ENCODE peak calls at places on chromosomes 2 and 18, in ten cellular contexts. T is vagina; D is tibial artery; E is GM23248; S is heart left ventricle; Z is WERI-Rb-1; F is CD8-positive, alpha-beta memory T cell; K is body of pancreas; X is Peyer's patch; Q is lung. Y is an unnamed sample.

GRCh38 chr2:107777962-107778361 is 48.7 kb upstream of the RGPD4 start:
- DNase-seq in T (no peak), D (no peak), E (no peak), S (no peak), Z (no peak), F (no peak), K (no peak), X (no peak), Q (no peak), Y (no peak)

GRCh38 chr2:47002480-47003381 is 87.1 kb upstream of the MCFD2 start:
- DNase-seq in T (no peak), D (peak), E (peak), S (no peak), Z (peak), F (no peak), K (peak), X (no peak), Q (no peak), Y (no peak)

GRCh38 chr18:59478591-59478990 is 119.5 kb upstream of the LMAN1 start:
- DNase-seq in T (no peak), D (no peak), E (no peak), S (no peak), Z (no peak), F (no peak), K (no peak), X (no peak), Q (no peak), Y (no peak)

GRCh38 chr2:79612999-79613398 is 100.1 kb downstream of the CTNNA2 start:
- DNase-seq in T (no peak), D (no peak), E (no peak), S (no peak), Z (no peak), F (no peak), K (no peak), X (no peak), Q (no peak), Y (no peak)

GRCh38 chr2:169066817-169067356 is 2.5 kb upstream of the DHRS9 start:
- DNase-seq in T (no peak), D (no peak), E (no peak), S (no peak), Z (no peak), F (no peak), K (no peak), X (no peak), Q (no peak), Y (no peak)

GRCh38 chr2:140593159-140593558 is 1537.7 kb downstream of the LRP1B start:
- DNase-seq in T (no peak), D (no peak), E (no peak), S (no peak), Z (no peak), F (no peak), K (no peak), X (no peak), Q (no peak), Y (no peak)

GRCh38 chr2:36727586-36727985 is 31.1 kb downstream of the VIT start:
- DNase-seq in T (no peak), D (no peak), E (no peak), S (no peak), Z (no peak), F (no peak), K (no peak), X (no peak), Q (no peak), Y (no peak)

GRCh38 chr18:49460958-49461601 is 635 bp upstream of the DYM start:
- DNase-seq in T (no peak), D (no peak), E (peak), S (no peak), Z (no peak), F (no peak), K (no peak), X (no peak), Q (no peak), Y (no peak)

GRCh38 chr2:143329288-143329687 is 200.1 kb downstream of the ARHGAP15 start:
- DNase-seq in T (no peak), D (no peak), E (no peak), S (no peak), Z (no peak), F (peak), K (no peak), X (no peak), Q (no peak), Y (no peak)

GRCh38 chr2:68766378-68766845 is 31.8 kb downstream of the ARHGAP25 start:
- DNase-seq in T (no peak), D (peak), E (no peak), S (no peak), Z (no peak), F (peak), K (peak), X (no peak), Q (peak), Y (peak)

GRCh38 chr18:39198376-39198775 is 1632.8 kb upstream of the CELF4 start:
- DNase-seq in T (no peak), D (no peak), E (peak), S (no peak), Z (peak), F (no peak), K (no peak), X (no peak), Q (no peak), Y (no peak)

GRCh38 chr18:67776929-67777328 is 260.4 kb upstream of the DSEL start:
- DNase-seq in T (no peak), D (no peak), E (peak), S (no peak), Z (no peak), F (no peak), K (no peak), X (no peak), Q (no peak), Y (no peak)

GRCh38 chr2:65032016-65032975 is 23.9 kb upstream of the CEP68 start:
- DNase-seq in T (no peak), D (no peak), E (no peak), S (no peak), Z (no peak), F (no peak), K (no peak), X (no peak), Q (no peak), Y (no peak)

GRCh38 chr2:152468832-152469692 is 134.1 kb downstream of the FMNL2 start:
- DNase-seq in T (no peak), D (no peak), E (no peak), S (no peak), Z (no peak), F (no peak), K (no peak), X (no peak), Q (no peak), Y (no peak)

GRCh38 chr2:239612133-239612532 is 211.3 kb upstream of the HDAC4 start:
- DNase-seq in T (no peak), D (no peak), E (no peak), S (no peak), Z (no peak), F (no peak), K (no peak), X (peak), Q (no peak), Y (no peak)

GRCh38 chr2:138536302-138536701 is 34.7 kb downstream of the SPOPL start:
- DNase-seq in T (no peak), D (no peak), E (peak), S (no peak), Z (no peak), F (no peak), K (peak), X (no peak), Q (no peak), Y (no peak)

GRCh38 chr18:62484941-62485340 is 37.9 kb upstream of the ZCCHC2 start:
- DNase-seq in T (no peak), D (no peak), E (no peak), S (no peak), Z (no peak), F (no peak), K (no peak), X (no peak), Q (no peak), Y (no peak)

GRCh38 chr2:207847807-207848544 is 78.3 kb upstream of the FZD5 start:
- DNase-seq in T (no peak), D (peak), E (peak), S (peak), Z (no peak), F (no peak), K (peak), X (no peak), Q (peak), Y (no peak)

GRCh38 chr2:152755029-152755428 is 36.6 kb downstream of the ARL6IP6 start:
- DNase-seq in T (no peak), D (no peak), E (peak), S (no peak), Z (no peak), F (no peak), K (peak), X (no peak), Q (no peak), Y (no peak)

GRCh38 chr18:58228762-58229161 is 184.7 kb downstream of the NEDD4L start:
- DNase-seq in T (no peak), D (no peak), E (no peak), S (no peak), Z (no peak), F (no peak), K (no peak), X (no peak), Q (no peak), Y (no peak)

GRCh38 chr2:126913881-126914495 is 15.3 kb downstream of the TEX51 start:
- DNase-seq in T (peak), D (no peak), E (no peak), S (no peak), Z (no peak), F (no peak), K (no peak), X (no peak), Q (no peak), Y (no peak)

GRCh38 chr2:240565267-240566202 is 2.7 kb upstream of the RNPEPL1 start:
- DNase-seq in T (no peak), D (peak), E (peak), S (peak), Z (peak), F (peak), K (peak), X (peak), Q (peak), Y (peak)

GRCh38 chr2:98556634-98557033 is 51.7 kb downstream of the COA5 start:
- DNase-seq in T (no peak), D (peak), E (no peak), S (no peak), Z (no peak), F (no peak), K (no peak), X (no peak), Q (no peak), Y (no peak)

GRCh38 chr2:167943368-167943767 is 304.0 kb downstream of the STK39 start:
- DNase-seq in T (no peak), D (no peak), E (no peak), S (no peak), Z (no peak), F (no peak), K (no peak), X (no peak), Q (no peak), Y (no peak)

GRCh38 chr18:6810191-6810590 is 80.7 kb downstream of the ARHGAP28 start:
- DNase-seq in T (no peak), D (no peak), E (peak), S (no peak), Z (no peak), F (no peak), K (no peak), X (no peak), Q (no peak), Y (no peak)

GRCh38 chr18:8779251-8779650 is 73.9 kb downstream of the MTCL1 start:
- DNase-seq in T (no peak), D (no peak), E (no peak), S (no peak), Z (no peak), F (no peak), K (no peak), X (no peak), Q (no peak), Y (no peak)

GRCh38 chr18:7021994-7022840 is 95.4 kb downstream of the LAMA1 start:
- DNase-seq in T (no peak), D (no peak), E (peak), S (no peak), Z (peak), F (no peak), K (peak), X (peak), Q (peak), Y (no peak)

GRCh38 chr2:72932045-72932444 is 14.7 kb downstream of the EMX1 start:
- DNase-seq in T (no peak), D (no peak), E (peak), S (no peak), Z (no peak), F (no peak), K (no peak), X (peak), Q (no peak), Y (no peak)

GRCh38 chr2:233416706-233417105 is 62.4 kb downstream of the DGKD start:
- DNase-seq in T (no peak), D (no peak), E (no peak), S (no peak), Z (no peak), F (no peak), K (no peak), X (no peak), Q (no peak), Y (no peak)

GRCh38 chr2:233418052-233418760 is 63.9 kb downstream of the DGKD start:
- DNase-seq in T (no peak), D (no peak), E (no peak), S (no peak), Z (no peak), F (no peak), K (no peak), X (no peak), Q (no peak), Y (no peak)

GRCh38 chr2:233418761-233419625 is 64.7 kb downstream of the DGKD start:
- DNase-seq in T (peak), D (peak), E (no peak), S (peak), Z (no peak), F (peak), K (no peak), X (no peak), Q (no peak), Y (peak)

GRCh38 chr2:233416199-233416598 is 61.9 kb downstream of the DGKD start:
- DNase-seq in T (no peak), D (no peak), E (no peak), S (no peak), Z (no peak), F (no peak), K (no peak), X (no peak), Q (no peak), Y (no peak)

GRCh38 chr2:233417282-233417681 is 63.0 kb downstream of the DGKD start:
- DNase-seq in T (no peak), D (no peak), E (no peak), S (no peak), Z (no peak), F (no peak), K (no peak), X (no peak), Q (no peak), Y (no peak)
- H3K27ac ChIP-seq in T (no peak), D (peak), E (no peak), S (peak), Z (no peak), F (no peak), K (no peak), X (no peak), Q (no peak), Y (no peak)

DNA sequence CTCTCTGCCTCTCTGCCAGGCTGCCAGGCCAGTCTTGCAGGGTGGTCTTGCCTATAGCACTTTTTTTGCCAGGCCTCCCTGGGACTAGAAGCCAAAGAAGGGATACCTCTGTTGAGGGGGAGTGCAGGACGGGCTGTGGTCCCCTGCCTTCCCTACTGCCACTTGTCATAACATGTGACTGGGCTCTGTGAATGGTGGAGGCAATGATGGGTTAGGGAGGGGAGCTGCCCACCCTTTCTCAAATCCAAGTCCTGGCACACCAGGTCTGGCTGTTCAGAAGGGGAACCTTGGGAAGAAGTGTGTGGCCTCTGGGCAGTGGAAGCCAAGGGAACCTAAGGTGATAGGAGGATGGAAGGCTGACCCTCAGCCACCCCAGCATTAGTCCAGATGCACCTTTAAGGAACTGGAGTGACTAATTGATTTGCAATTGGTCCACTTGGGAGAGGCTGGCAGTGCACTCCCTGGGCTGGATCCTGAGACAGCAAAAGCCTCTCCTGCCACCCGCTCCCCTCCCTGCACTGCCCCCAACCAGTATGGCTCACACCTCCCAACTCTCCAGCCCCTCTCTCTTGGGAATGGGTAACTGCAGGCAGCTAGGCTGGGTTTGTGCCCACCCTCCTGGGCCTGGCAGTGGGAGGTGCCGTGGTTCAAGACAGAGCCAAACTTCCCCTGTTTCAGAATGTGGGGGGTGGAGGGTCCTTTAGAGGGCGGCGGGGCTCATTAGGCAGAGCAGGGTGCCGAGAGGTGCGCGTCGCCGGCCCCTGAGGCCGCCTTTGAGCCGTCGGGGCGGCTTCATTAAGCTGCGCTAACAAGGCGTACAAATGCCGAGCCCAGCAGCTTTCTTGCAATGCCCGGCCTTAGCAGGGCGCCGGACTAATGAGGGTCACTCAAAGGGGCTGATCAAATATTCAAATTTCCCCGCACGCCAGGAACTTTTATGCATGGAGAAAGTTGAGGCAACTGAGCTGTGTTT is 4.5 kb upstream of the SIX3 start:
- DNase-seq in T (no peak), D (no peak), E (no peak), S (no peak), Z (peak), F (no peak), K (no peak), X (peak), Q (no peak), Y (no peak)
- H3K4me3 ChIP-seq in T (no peak), D (peak), E (no peak), S (no peak), Z (peak), F (no peak), K (no peak), X (peak), Q (no peak), Y (no peak)

GRCh38 chr2:5020451-5020850 is 671.7 kb upstream of the SOX11 start:
- DNase-seq in T (no peak), D (no peak), E (no peak), S (no peak), Z (peak), F (no peak), K (no peak), X (no peak), Q (no peak), Y (no peak)
- H3K27ac ChIP-seq in T (no peak), D (no peak), E (no peak), S (no peak), Z (no peak), F (no peak), K (no peak), X (no peak), Q (no peak), Y (no peak)

GRCh38 chr2:177289824-177290632 is 25.5 kb upstream of the NFE2L2 start:
- DNase-seq in T (no peak), D (no peak), E (no peak), S (no peak), Z (no peak), F (peak), K (no peak), X (no peak), Q (no peak), Y (no peak)
- H3K4me3 ChIP-seq in T (no peak), D (no peak), E (no peak), S (no peak), Z (no peak), F (peak), K (no peak), X (no peak), Q (no peak), Y (no peak)

GRCh38 chr2:19359456-19359855 is 1.0 kb upstream of the OSR1 start:
- DNase-seq in T (no peak), D (no peak), E (no peak), S (no peak), Z (no peak), F (no peak), K (no peak), X (no peak), Q (no peak), Y (no peak)

GRCh38 chr2:19357383-19358241 is 811 bp downstream of the OSR1 start:
- DNase-seq in T (no peak), D (peak), E (peak), S (no peak), Z (no peak), F (no peak), K (peak), X (peak), Q (no peak), Y (no peak)

GRCh38 chr2:19360266-19360665 is 1.8 kb upstream of the OSR1 start:
- DNase-seq in T (no peak), D (no peak), E (no peak), S (no peak), Z (no peak), F (no peak), K (no peak), X (no peak), Q (no peak), Y (no peak)

GRCh38 chr2:19358242-19359020 is at the start of gene OSR1:
- DNase-seq in T (peak), D (peak), E (peak), S (peak), Z (peak), F (no peak), K (peak), X (peak), Q (no peak), Y (no peak)

DNA sequence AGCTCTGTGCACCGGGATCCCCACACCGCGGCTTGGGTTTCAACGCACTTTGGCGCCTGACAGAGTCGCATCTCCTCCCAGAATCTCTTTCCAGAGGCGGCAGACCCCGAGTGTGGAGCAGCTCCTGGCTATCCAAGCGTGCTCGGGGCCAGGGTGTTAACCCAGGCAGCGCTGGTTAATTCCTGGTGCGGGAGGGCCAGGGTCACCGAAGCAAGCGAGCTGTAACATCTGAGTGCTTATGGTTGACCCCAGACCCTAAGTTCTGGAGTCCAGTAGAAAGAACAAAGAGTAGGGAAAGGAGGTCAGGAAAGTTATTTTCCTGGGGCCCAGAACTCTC is 566 bp upstream of the OSR1 start:
- DNase-seq in T (no peak), D (no peak), E (no peak), S (no peak), Z (no peak), F (no peak), K (no peak), X (no peak), Q (no peak), Y (no peak)
- H3K27ac ChIP-seq in T (peak), D (peak), E (no peak), S (peak), Z (no peak), F (no peak), K (no peak), X (peak), Q (no peak), Y (no peak)

GRCh38 chr2:231643494-231643888 is 50.8 kb downstream of the TEX44 start:
- DNase-seq in T (no peak), D (no peak), E (no peak), S (no peak), Z (no peak), F (no peak), K (no peak), X (no peak), Q (no peak), Y (no peak)
- H3K4me3 ChIP-seq in T (no peak), D (no peak), E (no peak), S (no peak), Z (no peak), F (no peak), K (no peak), X (no peak), Q (no peak), Y (no peak)

GRCh38 chr2:217902281-217903141 is 100.3 kb downstream of the TNS1 start:
- DNase-seq in T (peak), D (peak), E (peak), S (peak), Z (no peak), F (no peak), K (peak), X (no peak), Q (peak), Y (no peak)
- H3K27ac ChIP-seq in T (peak), D (peak), E (peak), S (peak), Z (no peak), F (no peak), K (peak), X (peak), Q (peak), Y (no peak)

DNA sequence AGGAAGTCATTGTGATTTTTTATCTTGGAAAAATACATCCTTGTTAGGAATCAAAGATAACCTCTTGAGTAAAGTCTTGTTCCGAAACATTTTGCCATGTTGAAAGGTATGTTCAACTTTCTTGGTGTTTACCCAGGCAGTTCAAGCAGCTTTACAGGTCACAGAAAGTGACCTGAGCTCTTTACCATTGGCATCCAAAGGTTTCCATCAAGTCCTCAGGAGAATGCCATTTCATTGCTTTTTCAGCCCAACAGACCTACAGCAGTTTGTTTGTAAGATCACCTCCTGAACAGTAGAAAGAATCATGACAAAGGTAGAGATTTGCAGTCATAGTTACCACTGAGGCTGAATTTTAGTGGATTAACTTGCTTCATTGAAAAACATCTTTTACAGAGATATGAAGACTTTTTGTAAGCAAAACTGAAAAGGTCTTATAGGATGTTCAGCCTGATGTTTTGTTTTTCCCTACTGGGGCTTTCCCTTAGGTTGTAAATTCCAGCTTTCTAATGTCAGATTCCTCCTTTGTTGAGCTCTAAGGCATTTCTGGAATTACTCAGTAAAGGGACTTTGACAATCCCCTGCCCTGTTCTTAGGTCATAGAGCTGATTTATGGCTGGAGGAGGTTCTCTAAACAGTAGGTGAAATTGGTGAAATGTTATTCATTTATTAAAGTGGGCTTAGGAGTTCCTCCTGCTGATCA is 236.8 kb upstream of the RBMS1 start:
- DNase-seq in T (no peak), D (no peak), E (no peak), S (no peak), Z (peak), F (no peak), K (no peak), X (no peak), Q (no peak), Y (no peak)
- H3K4me3 ChIP-seq in T (no peak), D (no peak), E (no peak), S (no peak), Z (no peak), F (no peak), K (no peak), X (no peak), Q (no peak), Y (no peak)